ENCODE peak calls at places on chromosomes 12 and 14, in ten cellular contexts. M is upper lobe of right lung; X is effector memory CD4-positive, alpha-beta T cell; K is A549; Q is prostate gland; V is psoas muscle; H is skeletal muscle cell; Z is tibial nerve; L is Peyer's patch; C is hepatocyte. T is an unnamed sample.
A peak's percentile ranks its signal among the peaks of the same experiment; 100 is the strongest.

GRCh38 chr12:15728118-15728598 is 61.0 kb downstream of the EPS8 start:
- DNase-seq in V (no peak), X (no peak), H (peak; percentile 74), M (no peak), K (peak; percentile 69), C (no peak), Z (no peak), L (no peak), Q (no peak), T (peak; percentile 79)

GRCh38 chr12:23354800-23355199 is 594.7 kb downstream of the SOX5 start:
- DNase-seq in K (no peak), M (no peak), H (no peak), Q (no peak), V (no peak), C (no peak), X (no peak), Z (no peak), L (no peak), T (no peak)

GRCh38 chr14:45891417-45892080 is 638.5 kb upstream of the MIS18BP1 start:
- DNase-seq in L (peak; percentile 50), Z (no peak), C (peak; percentile 51), X (no peak), M (no peak), H (no peak), K (no peak), Q (peak; percentile 27), V (no peak), T (no peak)

GRCh38 chr14:54606178-54606577 is 39.2 kb downstream of the SAMD4A start:
- DNase-seq in Q (no peak), V (peak; percentile 59), H (no peak), Z (no peak), L (no peak), C (no peak), K (no peak), M (no peak), X (no peak), T (peak; percentile 55)

GRCh38 chr12:14619731-14620501 is 52.2 kb upstream of the PLBD1 start:
- DNase-seq in Z (no peak), L (no peak), X (no peak), H (no peak), M (no peak), K (no peak), V (no peak), C (peak; percentile 37), Q (no peak), T (no peak)

GRCh38 chr12:116672842-116673516 is 64.9 kb downstream of the SPRING1 start:
- DNase-seq in Z (no peak), K (no peak), L (no peak), Q (no peak), X (no peak), V (no peak), C (no peak), H (no peak), M (peak; percentile 7), T (no peak)

GRCh38 chr14:80055912-80056801 is 155.1 kb downstream of the DIO2 start:
- DNase-seq in C (peak; percentile 69), V (no peak), Z (peak; percentile 48), Q (peak; percentile 29), M (no peak), K (peak; percentile 75), H (no peak), L (peak; percentile 44), X (no peak), T (peak; percentile 66)

GRCh38 chr14:97491697-97492096 is 694.5 kb downstream of the VRK1 start:
- DNase-seq in Q (no peak), Z (no peak), M (no peak), V (no peak), K (no peak), L (no peak), C (no peak), X (no peak), H (no peak), T (no peak)

DNA sequence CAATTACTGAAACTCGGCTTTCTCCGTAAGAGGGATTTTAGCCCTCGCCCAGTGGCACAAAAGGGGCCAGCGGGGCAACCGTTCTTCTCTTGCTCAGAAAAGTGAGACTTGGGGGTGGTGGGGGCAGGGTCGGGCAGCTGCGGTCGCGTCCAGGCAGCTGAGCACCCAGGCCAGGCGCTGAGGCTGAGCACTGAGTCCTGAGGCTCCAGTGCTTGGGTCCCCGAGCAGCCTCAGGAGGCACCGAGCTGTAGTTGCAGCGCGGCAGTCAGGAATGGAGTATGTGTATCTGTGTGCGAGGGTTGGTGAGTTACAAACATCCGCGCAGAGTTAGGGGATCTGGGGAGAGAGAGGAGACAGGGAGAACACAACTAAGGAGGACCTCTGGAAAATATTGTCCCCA is 4.1 kb upstream of the HOXC6 start:
- DNase-seq in Z (no peak), K (no peak), H (no peak), Q (no peak), V (peak; percentile 62), C (no peak), L (no peak), X (no peak), M (no peak), T (no peak)
- H3K4me3 ChIP-seq in Z (peak overlapping the region; percentile 32), K (no peak overlapping the region), H (peak overlapping the region; percentile 28), Q (no peak overlapping the region), V (peak overlapping the region; percentile 77), C (no peak overlapping the region), L (no peak overlapping the region), X (no peak overlapping the region), M (no peak overlapping the region), T (peak overlapping the region; percentile 36)

GRCh38 chr14:67411820-67412421 is at the start of gene PLEK2:
- DNase-seq in K (peak; percentile 53), M (peak; percentile 89), Z (no peak), X (no peak), L (peak; percentile 88), H (no peak), Q (peak; percentile 38), V (peak; percentile 64), C (peak; percentile 38), T (peak; percentile 50)

GRCh38 chr14:67409461-67409860 is 2.5 kb downstream of the PLEK2 start:
- DNase-seq in C (peak; percentile 15), V (no peak), X (no peak), Z (no peak), L (peak; percentile 21), H (no peak), K (no peak), Q (peak; percentile 33), M (no peak), T (no peak)

GRCh38 chr14:67413806-67414769 is 2.1 kb upstream of the PLEK2 start:
- DNase-seq in M (no peak), Z (no peak), C (peak; percentile 51), K (peak; percentile 79), X (no peak), Q (no peak), V (no peak), H (no peak), L (no peak), T (peak; percentile 43)

GRCh38 chr14:67411375-67411774 is 590 bp downstream of the PLEK2 start:
- DNase-seq in H (no peak), M (no peak), K (no peak), Q (no peak), X (no peak), Z (no peak), C (no peak), V (no peak), L (no peak), T (peak; percentile 40)

GRCh38 chr14:67410313-67410712 is 1.7 kb downstream of the PLEK2 start:
- DNase-seq in X (no peak), Q (no peak), M (no peak), V (no peak), Z (no peak), L (peak; percentile 92), C (peak; percentile 26), K (no peak), H (no peak), T (no peak)
- H3K4me3 ChIP-seq in X (no peak overlapping the region), Q (no peak overlapping the region), M (no peak overlapping the region), V (no peak overlapping the region), Z (no peak overlapping the region), L (no peak overlapping the region), C (no peak overlapping the region), K (no peak overlapping the region), H (no peak overlapping the region), T (no peak overlapping the region)

GRCh38 chr14:103871596-103872480 is 24.5 kb upstream of the PPP1R13B start:
- DNase-seq in V (peak; percentile 78), L (peak; percentile 90), H (no peak), K (no peak), Z (no peak), Q (peak; percentile 82), X (peak; percentile 45), M (peak; percentile 92), C (peak; percentile 54), T (no peak)
- H3K4me3 ChIP-seq in V (peak overlapping the region; percentile 40), L (peak overlapping the region; percentile 56), H (peak overlapping the region; percentile 20), K (peak overlapping the region; percentile 40), Z (no peak overlapping the region), Q (peak overlapping the region; percentile 26), X (peak overlapping the region; percentile 70), M (peak overlapping the region; percentile 50), C (no peak overlapping the region), T (peak overlapping the region; percentile 9)

GRCh38 chr14:96205059-96205993 is 687 bp downstream of the BDKRB2 start:
- DNase-seq in Q (no peak), V (no peak), M (no peak), L (peak; percentile 60), K (no peak), Z (no peak), C (no peak), H (no peak), X (no peak), T (no peak)

GRCh38 chr14:96203116-96203515 is 1.5 kb upstream of the BDKRB2 start:
- DNase-seq in L (no peak), C (no peak), Z (no peak), K (no peak), V (no peak), X (no peak), Q (no peak), M (no peak), H (no peak), T (no peak)

GRCh38 chr14:96203635-96204034 is 1.0 kb upstream of the BDKRB2 start:
- DNase-seq in M (no peak), Q (no peak), K (no peak), X (no peak), Z (no peak), H (no peak), C (no peak), V (no peak), L (peak; percentile 62), T (no peak)

GRCh38 chr14:96205994-96206392 is 1.4 kb downstream of the BDKRB2 start:
- DNase-seq in K (no peak), Q (no peak), L (no peak), H (no peak), C (no peak), V (no peak), X (no peak), Z (no peak), M (no peak), T (no peak)

DNA sequence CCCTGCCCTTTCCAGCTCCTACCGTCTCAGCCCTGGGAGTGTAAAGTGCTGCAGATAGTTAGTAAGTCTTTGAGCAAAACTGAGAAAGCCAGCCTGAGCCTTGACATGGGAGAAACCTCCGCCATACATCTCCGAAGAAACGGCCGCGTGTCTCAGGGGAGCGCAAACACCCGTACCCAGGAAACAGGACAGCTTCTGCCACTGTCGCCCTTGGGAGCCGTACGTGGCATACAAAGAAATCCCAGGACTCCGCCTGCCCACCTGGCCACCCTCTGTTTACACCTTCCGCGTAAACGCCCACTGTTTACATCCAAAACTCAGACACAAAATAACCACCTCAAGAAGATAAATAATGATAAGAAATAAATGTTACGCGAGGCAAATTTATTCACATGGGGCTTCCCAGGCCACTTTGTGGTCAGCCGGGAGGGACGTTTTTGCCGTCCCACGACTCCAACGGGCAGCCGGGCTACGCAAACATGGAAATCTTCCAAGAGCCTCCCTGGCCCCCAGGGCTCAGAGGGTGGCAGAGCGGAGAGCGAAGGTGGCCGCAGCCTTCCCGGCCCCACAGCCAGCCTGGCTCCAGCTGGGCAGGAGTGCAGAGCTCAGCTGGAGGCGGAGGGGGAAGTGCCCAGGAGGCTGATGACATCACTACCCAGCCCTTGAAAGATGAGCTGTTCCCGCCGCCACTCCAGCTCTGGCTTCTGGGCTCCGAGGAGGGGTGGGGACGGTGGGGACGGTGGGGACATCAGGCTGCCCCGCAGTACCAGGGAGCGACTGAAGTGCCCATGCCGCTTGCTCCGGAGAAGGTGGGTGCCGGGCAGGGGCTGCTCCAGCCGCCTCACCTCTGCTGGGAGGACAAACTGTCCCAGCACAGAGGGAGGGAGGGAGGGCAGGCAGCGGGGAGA is at the start of gene BDKRB2:
- DNase-seq in K (peak; percentile 76), Z (peak; percentile 74), C (peak; percentile 93), V (peak; percentile 71), M (peak; percentile 82), X (no peak), L (peak; percentile 88), Q (peak; percentile 83), H (peak; percentile 45), T (peak; percentile 90)
- H3K4me3 ChIP-seq in K (peak within 1 kb of the TSS; percentile 76), Z (peak within 1 kb of the TSS; percentile 31), C (peak within 1 kb of the TSS; percentile 30), V (peak within 1 kb of the TSS; percentile 47), M (peak within 1 kb of the TSS; percentile 46), X (no peak within 1 kb of the TSS), L (peak within 1 kb of the TSS; percentile 24), Q (peak within 1 kb of the TSS; percentile 23), H (peak within 1 kb of the TSS; percentile 57), T (peak within 1 kb of the TSS; percentile 68)